ENCODE peak calls at places on chromosomes 16 and 17, in four cellular contexts. D, A, S and R are unnamed samples.

GRCh38 chr17:80938556-80938955 is 53.1 kb upstream of the CHMP6 start:
- DNase-seq in S (no peak), D (no peak), A (no peak), R (no peak)

GRCh38 chr16:75112281-75113045 is 4.1 kb downstream of the LDHD start:
- DNase-seq in D (peak; percentile 56), S (no peak), A (no peak), R (no peak)

GRCh38 chr16:8931864-8932263 is 31.8 kb downstream of the USP7 start:
- DNase-seq in D (no peak), A (no peak), S (peak; percentile 47), R (peak; percentile 52)

GRCh38 chr16:73095885-73096341 is 48.0 kb upstream of the ZFHX3 start:
- DNase-seq in S (peak; percentile 82), D (no peak), A (no peak), R (no peak)

GRCh38 chr17:73759324-73760185 is 115.3 kb upstream of the SDK2 start:
- DNase-seq in A (no peak), S (no peak), D (no peak), R (no peak)

GRCh38 chr16:25343976-25344375 is 86.3 kb upstream of the ZKSCAN2 start:
- DNase-seq in D (no peak), S (no peak), A (no peak), R (no peak)

GRCh38 chr17:42337442-42337841 is 49.1 kb downstream of the STAT5A start:
- DNase-seq in D (no peak), A (no peak), S (no peak), R (no peak)

GRCh38 chr16:53773150-53773846 is 69.3 kb downstream of the FTO start:
- DNase-seq in A (no peak), S (peak; percentile 83), D (no peak), R (peak; percentile 98)

GRCh38 chr17:77512062-77512946 is 371.5 kb downstream of the SEC14L1 start:
- DNase-seq in D (no peak), A (peak; percentile 13), S (no peak), R (no peak)

GRCh38 chr16:4159726-4160125 is 43.5 kb upstream of the ADCY9 start:
- DNase-seq in D (peak; percentile 21), A (no peak), S (no peak), R (no peak)

GRCh38 chr17:9729034-9729650 is 62.2 kb downstream of the DHRS7C start:
- DNase-seq in S (peak; percentile 78), A (no peak), D (no peak), R (peak; percentile 31)

GRCh38 chr16:512802-513201 is 14.7 kb upstream of the CAPN15 start:
- DNase-seq in S (no peak), D (no peak), A (no peak), R (no peak)

GRCh38 chr16:78180349-78180748 is 80.9 kb downstream of the WWOX start:
- DNase-seq in A (no peak), D (no peak), S (no peak), R (no peak)

GRCh38 chr16:1380195-1380594 is 28.5 kb downstream of the GNPTG start:
- DNase-seq in S (no peak), D (no peak), A (no peak), R (no peak)

GRCh38 chr17:35374766-35375344 is 1.4 kb upstream of the SLFN11 start:
- DNase-seq in D (no peak), S (no peak), A (no peak), R (no peak)

GRCh38 chr17:4541328-4542002 is 13.7 kb downstream of the MYBBP1A start:
- DNase-seq in S (no peak), D (no peak), A (peak; percentile 82), R (no peak)

GRCh38 chr16:50265716-50266336 is 525 bp upstream of the ADCY7 start:
- DNase-seq in D (peak; percentile 56), A (peak; percentile 70), S (no peak), R (no peak)

GRCh38 chr16:48133455-48134226 is 22.2 kb downstream of the ABCC12 start:
- DNase-seq in A (no peak), D (no peak), S (no peak), R (no peak)

GRCh38 chr17:48215583-48216139 is 108.1 kb downstream of the SNX11 start:
- DNase-seq in D (no peak), A (no peak), S (peak; percentile 80), R (peak; percentile 28)

GRCh38 chr17:56893503-56893902 is 20.3 kb downstream of the TRIM25 start:
- DNase-seq in D (no peak), A (no peak), S (no peak), R (no peak)

GRCh38 chr16:4435668-4436067 is 10.0 kb downstream of the DNAJA3 start:
- DNase-seq in S (no peak), D (no peak), A (no peak), R (no peak)